ENCODE peak calls at places on chromosome 13, in ten cellular contexts. Y is H1, R is sigmoid colon, B is SK-N-SH, L is GM12878, C is tibial nerve, I is stomach, J is esophagus muscularis mucosa, T is transverse colon, O is A549. A is an unnamed sample.

GRCh38 chr13:29676535-29676934 is 81.0 kb upstream of the SLC7A1 start:
- DNase-seq in C (no peak), I (no peak), Y (no peak), T (no peak), O (peak; percentile 3), B (no peak), R (no peak), J (no peak), L (no peak), A (no peak)

GRCh38 chr13:19782049-19782726 is 557 bp downstream of the PSPC1 start:
- DNase-seq in L (no peak), O (peak; percentile 12), T (peak; percentile 61), B (peak; percentile 71), J (peak; percentile 92), C (peak; percentile 36), I (peak; percentile 69), R (peak; percentile 81), Y (peak; percentile 57), A (peak; percentile 77)

GRCh38 chr13:51957377-51958216 is 53.7 kb downstream of the ATP7B start:
- DNase-seq in L (peak; percentile 37), B (no peak), R (no peak), O (no peak), T (peak; percentile 35), C (no peak), J (no peak), I (no peak), Y (no peak), A (no peak)

GRCh38 chr13:20002766-20003165 is 44.2 kb downstream of the ZMYM2 start:
- DNase-seq in B (no peak), J (no peak), C (no peak), Y (no peak), R (no peak), O (no peak), L (no peak), T (no peak), I (no peak), A (no peak)

GRCh38 chr13:44767257-44767656 is 191.1 kb upstream of the TSC22D1 start:
- DNase-seq in O (no peak), C (no peak), B (no peak), I (no peak), L (no peak), Y (no peak), J (no peak), T (no peak), R (no peak), A (no peak)

GRCh38 chr13:74675185-74675584 is 541.0 kb upstream of the KLF12 start:
- DNase-seq in L (no peak), B (no peak), C (no peak), Y (no peak), R (no peak), O (no peak), J (no peak), T (no peak), I (no peak), A (no peak)

GRCh38 chr13:44304433-44304725 is 69.2 kb upstream of the SERP2 start:
- DNase-seq in I (no peak), Y (no peak), J (no peak), L (no peak), C (no peak), O (no peak), R (no peak), B (no peak), T (no peak), A (no peak)

GRCh38 chr13:107641574-107641973 is 573.8 kb downstream of the LIG4 start:
- DNase-seq in O (no peak), B (no peak), Y (no peak), I (no peak), C (no peak), J (no peak), L (no peak), T (no peak), R (no peak), A (no peak)

GRCh38 chr13:79336971-79337370 is 69.1 kb downstream of the RBM26 start:
- DNase-seq in T (no peak), B (no peak), C (no peak), O (no peak), I (no peak), L (no peak), J (no peak), R (no peak), Y (no peak), A (no peak)

GRCh38 chr13:89687066-89687465 is 1660.4 kb upstream of the MIR17HG start:
- DNase-seq in B (no peak), T (no peak), O (no peak), L (no peak), Y (no peak), J (no peak), I (no peak), R (no peak), C (no peak), A (no peak)

GRCh38 chr13:106295971-106296370 is 239.5 kb downstream of the EFNB2 start:
- DNase-seq in Y (no peak), J (no peak), O (no peak), I (no peak), C (no peak), T (no peak), L (no peak), B (no peak), R (no peak), A (no peak)

GRCh38 chr13:97028441-97029299 is 34.4 kb upstream of the OXGR1 start:
- DNase-seq in I (peak; percentile 67), J (no peak), R (no peak), B (peak; percentile 69), L (no peak), O (peak; percentile 42), T (peak; percentile 73), Y (peak; percentile 79), C (peak; percentile 84), A (peak; percentile 63)

GRCh38 chr13:113115363-113116205 is 7.0 kb upstream of the F10 start:
- DNase-seq in T (no peak), I (peak; percentile 16), L (no peak), C (no peak), B (peak; percentile 14), Y (peak; percentile 33), O (no peak), J (no peak), R (peak; percentile 46), A (peak; percentile 52)

GRCh38 chr13:73440296-73440895 is 381.6 kb downstream of the KLF5 start:
- DNase-seq in C (no peak), R (no peak), I (no peak), J (no peak), Y (no peak), T (no peak), B (no peak), L (no peak), O (peak; percentile 46), A (no peak)

GRCh38 chr13:24183741-24184182 is 23.2 kb downstream of the SPATA13 start:
- DNase-seq in O (no peak), L (no peak), B (no peak), I (no peak), C (no peak), R (no peak), T (peak; percentile 43), J (peak; percentile 53), Y (no peak), A (no peak)

GRCh38 chr13:27372896-27373295 is 51.5 kb upstream of the GTF3A start:
- DNase-seq in R (no peak), C (no peak), Y (no peak), O (peak; percentile 51), B (no peak), T (peak; percentile 63), I (peak; percentile 80), J (no peak), L (no peak), A (no peak)

GRCh38 chr13:111050539-111050879 is 64.6 kb upstream of the ARHGEF7 start:
- DNase-seq in Y (no peak), T (no peak), J (peak; percentile 29), B (no peak), C (no peak), O (no peak), L (no peak), R (no peak), I (no peak), A (no peak)
- TF ChIP-seq CTCF in Y (no peak), T (no peak), J (no peak), B (no peak), C (no peak), O (no peak), L (no peak), R (no peak), I (no peak), A (no peak)

DNA sequence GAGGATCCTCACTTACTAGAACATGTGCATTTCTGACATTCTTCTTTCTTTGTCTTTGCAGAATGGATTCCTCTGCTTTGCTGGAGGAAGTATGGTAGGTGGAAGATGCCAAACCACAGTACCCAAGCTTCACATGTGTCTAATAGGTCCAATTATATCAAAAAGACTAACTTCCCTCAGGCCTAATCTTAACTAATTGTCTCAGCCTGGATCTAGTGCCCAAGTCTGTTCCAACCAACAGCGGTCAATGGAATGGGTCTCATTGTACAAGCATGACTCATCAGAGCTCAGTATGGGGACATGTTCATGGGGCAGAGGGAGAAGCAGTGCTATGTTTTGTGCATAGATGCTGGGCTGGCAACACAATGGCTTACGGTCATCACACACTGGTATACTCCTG is 81.6 kb upstream of the CSNK1A1L start:
- DNase-seq in R (no peak), I (no peak), O (no peak), J (no peak), T (no peak), L (no peak), Y (no peak), B (no peak), C (no peak), A (no peak)
- TF ChIP-seq EP300 in R (no peak), I (no peak), O (no peak), J (no peak), T (no peak), L (no peak), Y (no peak), B (no peak), C (no peak), A (no peak)

DNA sequence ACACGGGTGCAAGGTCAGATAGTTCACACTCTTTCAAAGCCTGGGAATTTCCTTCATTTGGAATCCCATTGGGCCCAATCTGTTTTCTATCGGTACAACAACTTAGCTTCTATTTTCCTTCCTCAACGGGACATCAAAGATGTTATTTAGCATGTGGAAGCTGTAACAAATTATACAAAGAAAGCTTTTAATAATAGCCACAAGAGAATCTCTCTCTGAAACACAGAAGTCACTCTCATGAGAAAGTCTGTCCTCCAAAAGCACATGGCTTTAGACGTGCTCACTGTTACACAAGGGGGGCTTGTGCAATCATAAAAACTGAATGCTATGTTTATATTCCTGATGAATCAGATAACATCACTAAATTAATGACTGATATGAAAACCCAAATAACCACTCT is 28.9 kb upstream of the CYSLTR2 start:
- DNase-seq in T (no peak), C (peak; percentile 46), L (no peak), Y (no peak), B (no peak), R (no peak), I (no peak), O (no peak), J (no peak), A (no peak)
- TF ChIP-seq CTCF in T (no peak), C (no peak), L (no peak), Y (no peak), B (no peak), R (no peak), I (no peak), O (no peak), J (no peak), A (no peak)

GRCh38 chr13:76725211-76725610 is 161.0 kb downstream of the KCTD12 start:
- DNase-seq in R (no peak), C (no peak), B (no peak), J (no peak), I (no peak), L (no peak), O (no peak), Y (no peak), T (no peak), A (no peak)
- TF ChIP-seq EP300 in R (no peak), C (no peak), B (no peak), J (no peak), I (no peak), L (no peak), O (no peak), Y (no peak), T (no peak), A (no peak)

GRCh38 chr13:57633141-57633949 is 1.8 kb downstream of the PCDH17 start:
- DNase-seq in C (no peak), B (peak; percentile 79), Y (peak; percentile 93), T (peak; percentile 13), I (peak; percentile 26), L (no peak), R (peak; percentile 74), O (no peak), J (peak; percentile 91), A (no peak)
- TF ChIP-seq CTCF in C (peak; percentile 58), B (peak; percentile 41), Y (peak; percentile 86), T (peak; percentile 20), I (no peak), L (no peak), R (no peak), O (no peak), J (peak; percentile 62), A (peak; percentile 27)

A was measured in suprapubic skin.